ENCODE peak calls at places on chromosomes 2 and 18, in four cellular contexts. B, P, Q and E are unnamed samples.

GRCh38 chr2:207902822-207903221 is 122.5 kb downstream of the PLEKHM3 start:
- DNase-seq in Q (no peak), P (peak; percentile 6), B (no peak), E (no peak)

GRCh38 chr18:25299899-25300298 is 52.1 kb downstream of the ZNF521 start:
- DNase-seq in B (no peak), Q (no peak), P (no peak), E (no peak)

GRCh38 chr18:57466745-57467144 is 31.6 kb downstream of the ONECUT2 start:
- DNase-seq in Q (no peak), B (no peak), P (no peak), E (no peak)

GRCh38 chr18:45254683-45255082 is 360.6 kb upstream of the SLC14A2 start:
- DNase-seq in P (no peak), B (no peak), Q (no peak), E (no peak)

GRCh38 chr18:55833543-55833942 is 245.6 kb upstream of the TCF4 start:
- DNase-seq in Q (no peak), B (no peak), P (no peak), E (no peak)

GRCh38 chr18:75235891-75236290 is 25.3 kb downstream of the TSHZ1 start:
- DNase-seq in Q (no peak), P (no peak), B (no peak), E (no peak)

GRCh38 chr2:97267411-97268074 is 154.6 kb downstream of the ANKRD36 start:
- DNase-seq in B (no peak), P (no peak), Q (no peak), E (no peak)

GRCh38 chr2:29219374-29219773 is 104.2 kb downstream of the CLIP4 start:
- DNase-seq in Q (no peak), P (no peak), B (no peak), E (no peak)

GRCh38 chr2:72341639-72342038 is 194.0 kb upstream of the CYP26B1 start:
- DNase-seq in Q (no peak), P (no peak), B (no peak), E (no peak)

GRCh38 chr2:152613235-152613634 is 104.0 kb downstream of the PRPF40A start:
- DNase-seq in P (peak; percentile 61), B (no peak), Q (peak; percentile 77), E (no peak)

GRCh38 chr2:126671049-126671448 is 15.1 kb downstream of the GYPC start:
- DNase-seq in Q (no peak), B (no peak), P (no peak), E (no peak)

GRCh38 chr18:48676756-48677368 is 138.0 kb downstream of the CTIF start:
- DNase-seq in P (peak; percentile 68), B (peak; percentile 91), Q (peak; percentile 56), E (peak; percentile 3)

GRCh38 chr2:178109813-178110212 is 2.4 kb upstream of the RBM45 start:
- DNase-seq in Q (peak; percentile 65), P (peak; percentile 73), B (peak; percentile 39), E (peak; percentile 50)

GRCh38 chr18:11322006-11322405 is 172.6 kb upstream of the PIEZO2 start:
- DNase-seq in B (no peak), P (no peak), Q (no peak), E (no peak)

GRCh38 chr2:23988371-23988770 is 21.5 kb upstream of the MFSD2B start:
- DNase-seq in B (no peak), P (peak; percentile 53), Q (peak; percentile 9), E (no peak)

GRCh38 chr18:80108122-80108536 is 933 bp upstream of the ADNP2 start:
- DNase-seq in B (no peak), P (no peak), Q (no peak), E (no peak)

GRCh38 chr2:100831831-100832230 is 11.9 kb downstream of the NPAS2 start:
- DNase-seq in B (no peak), P (no peak), Q (peak; percentile 35), E (no peak)

GRCh38 chr2:215479121-215479520 is 43.3 kb upstream of the FN1 start:
- DNase-seq in P (no peak), Q (no peak), B (no peak), E (no peak)

GRCh38 chr18:23883277-23883790 is 131.2 kb upstream of the TTC39C start:
- DNase-seq in Q (peak; percentile 83), B (no peak), P (peak; percentile 94), E (peak; percentile 36)

GRCh38 chr2:194826241-194826640 is 830.8 kb upstream of the SLC39A10 start:
- DNase-seq in Q (no peak), B (no peak), P (no peak), E (no peak)

GRCh38 chr2:166335284-166335683 is 40.5 kb downstream of the SCN9A start:
- DNase-seq in B (no peak), P (no peak), Q (peak; percentile 68), E (no peak)

GRCh38 chr18:63427566-63427965 is 5.3 kb upstream of the VPS4B start:
- DNase-seq in B (no peak), P (no peak), Q (no peak), E (no peak)

GRCh38 chr2:6186332-6187100 is 494.3 kb downstream of the SOX11 start:
- DNase-seq in P (no peak), B (no peak), Q (no peak), E (no peak)

GRCh38 chr2:238380785-238381184 is 45.9 kb upstream of the ASB1 start:
- DNase-seq in Q (no peak), P (peak; percentile 50), B (no peak), E (no peak)

GRCh38 chr18:9792565-9793226 is 84.6 kb downstream of the RAB31 start:
- DNase-seq in Q (no peak), B (peak; percentile 60), P (peak; percentile 30), E (no peak)

GRCh38 chr2:113720167-113720566 is 36.3 kb downstream of the SLC35F5 start:
- DNase-seq in P (peak; percentile 53), Q (peak; percentile 7), B (peak; percentile 23), E (no peak)

GRCh38 chr2:152432765-152433164 is 97.8 kb downstream of the FMNL2 start:
- DNase-seq in Q (no peak), B (no peak), P (no peak), E (no peak)

GRCh38 chr2:135944625-135945024 is 40.8 kb downstream of the DARS1 start:
- DNase-seq in Q (no peak), P (no peak), B (no peak), E (no peak)

GRCh38 chr2:156803967-156804366 is 367.8 kb downstream of the GPD2 start:
- DNase-seq in P (no peak), Q (no peak), B (no peak), E (no peak)

GRCh38 chr18:79203017-79203605 is 133.9 kb downstream of the ATP9B start:
- DNase-seq in B (no peak), Q (no peak), P (peak; percentile 43), E (no peak)

GRCh38 chr2:171814883-171815282 is 79.2 kb downstream of the SLC25A12 start:
- DNase-seq in P (peak; percentile 41), Q (no peak), B (peak; percentile 56), E (no peak)

GRCh38 chr2:196954001-196954400 is 27.5 kb upstream of the PGAP1 start:
- DNase-seq in B (no peak), Q (no peak), P (peak; percentile 41), E (no peak)